ENCODE peak calls at places on chromosomes 1 and 21, in five cellular contexts. One of them, this sample, is unnamed.

GRCh38 chr1:18341291-18342058 is 139.3 kb upstream of the KLHDC7A start:
- DNase-seq in hepatic stellate cell: no peak
- DNase-seq in stimulated activated CD8-positive, alpha-beta memory T cell treated with anti-CD3 and anti-CD28 coated beads, Interleukin-2, amount 100 ng/mL, for 1 hour: no peak
- DNase-seq in GM03348: no peak
- DNase-seq in Calu3: no peak
- DNase-seq in this sample: no peak

GRCh38 chr1:240234477-240235225 is 143.0 kb downstream of the FMN2 start:
- DNase-seq in hepatic stellate cell: peak
- DNase-seq in stimulated activated CD8-positive, alpha-beta memory T cell treated with anti-CD3 and anti-CD28 coated beads, Interleukin-2, amount 100 ng/mL, for 1 hour: no peak
- DNase-seq in GM03348: peak
- DNase-seq in Calu3: no peak
- DNase-seq in this sample: peak

GRCh38 chr1:89254658-89255287 is 17.9 kb downstream of the GBP5 start:
- DNase-seq in hepatic stellate cell: no peak
- DNase-seq in stimulated activated CD8-positive, alpha-beta memory T cell treated with anti-CD3 and anti-CD28 coated beads, Interleukin-2, amount 100 ng/mL, for 1 hour: no peak
- DNase-seq in GM03348: no peak
- DNase-seq in Calu3: no peak
- DNase-seq in this sample: no peak

GRCh38 chr1:184563308-184563707 is 176.5 kb downstream of the C1orf21 start:
- DNase-seq in hepatic stellate cell: peak
- DNase-seq in stimulated activated CD8-positive, alpha-beta memory T cell treated with anti-CD3 and anti-CD28 coated beads, Interleukin-2, amount 100 ng/mL, for 1 hour: no peak
- DNase-seq in GM03348: peak
- DNase-seq in Calu3: peak
- DNase-seq in this sample: peak

GRCh38 chr1:54125671-54126070 is 27.1 kb downstream of the CDCP2 start:
- DNase-seq in hepatic stellate cell: peak
- DNase-seq in stimulated activated CD8-positive, alpha-beta memory T cell treated with anti-CD3 and anti-CD28 coated beads, Interleukin-2, amount 100 ng/mL, for 1 hour: no peak
- DNase-seq in GM03348: peak
- DNase-seq in Calu3: peak
- DNase-seq in this sample: no peak

GRCh38 chr1:226664413-226665101 is 74.5 kb downstream of the ITPKB start:
- DNase-seq in hepatic stellate cell: peak
- DNase-seq in stimulated activated CD8-positive, alpha-beta memory T cell treated with anti-CD3 and anti-CD28 coated beads, Interleukin-2, amount 100 ng/mL, for 1 hour: no peak
- DNase-seq in GM03348: peak
- DNase-seq in Calu3: no peak
- DNase-seq in this sample: peak

GRCh38 chr1:20493839-20494608 is 8.0 kb upstream of the CAMK2N1 start:
- DNase-seq in hepatic stellate cell: peak
- DNase-seq in stimulated activated CD8-positive, alpha-beta memory T cell treated with anti-CD3 and anti-CD28 coated beads, Interleukin-2, amount 100 ng/mL, for 1 hour: peak
- DNase-seq in GM03348: peak
- DNase-seq in Calu3: peak
- DNase-seq in this sample: peak

GRCh38 chr1:55582078-55582477 is 366.9 kb upstream of the USP24 start:
- DNase-seq in hepatic stellate cell: no peak
- DNase-seq in stimulated activated CD8-positive, alpha-beta memory T cell treated with anti-CD3 and anti-CD28 coated beads, Interleukin-2, amount 100 ng/mL, for 1 hour: no peak
- DNase-seq in GM03348: no peak
- DNase-seq in Calu3: no peak
- DNase-seq in this sample: no peak

GRCh38 chr21:45328198-45329087 is 40.7 kb upstream of the POFUT2 start:
- DNase-seq in hepatic stellate cell: no peak
- DNase-seq in stimulated activated CD8-positive, alpha-beta memory T cell treated with anti-CD3 and anti-CD28 coated beads, Interleukin-2, amount 100 ng/mL, for 1 hour: no peak
- DNase-seq in GM03348: no peak
- DNase-seq in Calu3: no peak
- DNase-seq in this sample: no peak

GRCh38 chr1:170175032-170175431 is 29.3 kb downstream of the NTMT2 start:
- DNase-seq in hepatic stellate cell: no peak
- DNase-seq in stimulated activated CD8-positive, alpha-beta memory T cell treated with anti-CD3 and anti-CD28 coated beads, Interleukin-2, amount 100 ng/mL, for 1 hour: no peak
- DNase-seq in GM03348: no peak
- DNase-seq in Calu3: no peak
- DNase-seq in this sample: no peak

GRCh38 chr1:219582310-219582709 is 30.6 kb downstream of the ZC3H11B start:
- DNase-seq in hepatic stellate cell: peak
- DNase-seq in stimulated activated CD8-positive, alpha-beta memory T cell treated with anti-CD3 and anti-CD28 coated beads, Interleukin-2, amount 100 ng/mL, for 1 hour: no peak
- DNase-seq in GM03348: peak
- DNase-seq in Calu3: no peak
- DNase-seq in this sample: no peak

GRCh38 chr1:107547363-107548155 is 406.7 kb downstream of the NTNG1 start:
- DNase-seq in hepatic stellate cell: no peak
- DNase-seq in stimulated activated CD8-positive, alpha-beta memory T cell treated with anti-CD3 and anti-CD28 coated beads, Interleukin-2, amount 100 ng/mL, for 1 hour: no peak
- DNase-seq in GM03348: no peak
- DNase-seq in Calu3: no peak
- DNase-seq in this sample: no peak

This sample was measured in AG08396.